ENCODE peak calls at places on chromosomes 5 and 9, in eight cellular contexts. One of them, this sample, is unnamed.

GRCh38 chr5:62597314-62597713 is 18.7 kb downstream of the LRRC70 start:
- DNase-seq in H9: no peak
- DNase-seq in tibial artery: no peak
- DNase-seq in aorta: no peak
- DNase-seq in breast epithelium: no peak
- DNase-seq in ascending aorta: no peak
- DNase-seq in CD8-positive, alpha-beta T cell: no peak
- DNase-seq in CD4-positive, CD25-positive, alpha-beta regulatory T cell: no peak
- DNase-seq in this sample: no peak

GRCh38 chr5:98694902-98695301 is 78.6 kb upstream of the RGMB start:
- DNase-seq in H9: no peak
- DNase-seq in tibial artery: no peak
- DNase-seq in aorta: no peak
- DNase-seq in breast epithelium: no peak
- DNase-seq in ascending aorta: no peak
- DNase-seq in CD8-positive, alpha-beta T cell: no peak
- DNase-seq in CD4-positive, CD25-positive, alpha-beta regulatory T cell: no peak
- DNase-seq in this sample: no peak

GRCh38 chr9:93134018-93134739 is at the start of gene NINJ1:
- DNase-seq in H9: peak
- DNase-seq in tibial artery: peak
- DNase-seq in aorta: peak
- DNase-seq in breast epithelium: no peak
- DNase-seq in ascending aorta: peak
- DNase-seq in CD8-positive, alpha-beta T cell: peak
- DNase-seq in CD4-positive, CD25-positive, alpha-beta regulatory T cell: peak
- DNase-seq in this sample: peak

GRCh38 chr9:13088734-13089427 is 190.6 kb downstream of the MPDZ start:
- DNase-seq in H9: peak
- DNase-seq in tibial artery: no peak
- DNase-seq in aorta: peak
- DNase-seq in breast epithelium: no peak
- DNase-seq in ascending aorta: no peak
- DNase-seq in CD8-positive, alpha-beta T cell: no peak
- DNase-seq in CD4-positive, CD25-positive, alpha-beta regulatory T cell: no peak
- DNase-seq in this sample: peak

GRCh38 chr9:69932901-69933300 is 110.7 kb upstream of the MAMDC2 start:
- DNase-seq in H9: peak
- DNase-seq in tibial artery: no peak
- DNase-seq in aorta: no peak
- DNase-seq in breast epithelium: no peak
- DNase-seq in ascending aorta: no peak
- DNase-seq in CD8-positive, alpha-beta T cell: no peak
- DNase-seq in CD4-positive, CD25-positive, alpha-beta regulatory T cell: no peak
- DNase-seq in this sample: no peak

GRCh38 chr5:33939863-33940262 is 3.7 kb downstream of the RXFP3 start:
- DNase-seq in H9: no peak
- DNase-seq in tibial artery: no peak
- DNase-seq in aorta: no peak
- DNase-seq in breast epithelium: no peak
- DNase-seq in ascending aorta: no peak
- DNase-seq in CD8-positive, alpha-beta T cell: no peak
- DNase-seq in CD4-positive, CD25-positive, alpha-beta regulatory T cell: no peak
- DNase-seq in this sample: no peak

GRCh38 chr5:169893010-169893409 is 87.3 kb downstream of the INSYN2B start:
- DNase-seq in H9: no peak
- DNase-seq in tibial artery: no peak
- DNase-seq in aorta: no peak
- DNase-seq in breast epithelium: no peak
- DNase-seq in ascending aorta: no peak
- DNase-seq in CD8-positive, alpha-beta T cell: no peak
- DNase-seq in CD4-positive, CD25-positive, alpha-beta regulatory T cell: no peak
- DNase-seq in this sample: no peak

GRCh38 chr5:72183231-72183630 is 76.0 kb downstream of the MAP1B start:
- DNase-seq in H9: no peak
- DNase-seq in tibial artery: no peak
- DNase-seq in aorta: no peak
- DNase-seq in breast epithelium: no peak
- DNase-seq in ascending aorta: no peak
- DNase-seq in CD8-positive, alpha-beta T cell: no peak
- DNase-seq in CD4-positive, CD25-positive, alpha-beta regulatory T cell: no peak
- DNase-seq in this sample: no peak

GRCh38 chr5:42720242-42720641 is 36.4 kb upstream of the CCDC152 start:
- DNase-seq in H9: no peak
- DNase-seq in tibial artery: no peak
- DNase-seq in aorta: no peak
- DNase-seq in breast epithelium: no peak
- DNase-seq in ascending aorta: no peak
- DNase-seq in CD8-positive, alpha-beta T cell: no peak
- DNase-seq in CD4-positive, CD25-positive, alpha-beta regulatory T cell: no peak
- DNase-seq in this sample: no peak

GRCh38 chr5:68290260-68290674 is 74.7 kb downstream of the PIK3R1 start:
- DNase-seq in H9: no peak
- DNase-seq in tibial artery: no peak
- DNase-seq in aorta: no peak
- DNase-seq in breast epithelium: no peak
- DNase-seq in ascending aorta: no peak
- DNase-seq in CD8-positive, alpha-beta T cell: no peak
- DNase-seq in CD4-positive, CD25-positive, alpha-beta regulatory T cell: no peak
- DNase-seq in this sample: no peak

GRCh38 chr5:68518286-68518685 is 302.7 kb downstream of the PIK3R1 start:
- DNase-seq in H9: no peak
- DNase-seq in tibial artery: no peak
- DNase-seq in aorta: no peak
- DNase-seq in breast epithelium: no peak
- DNase-seq in ascending aorta: no peak
- DNase-seq in CD8-positive, alpha-beta T cell: no peak
- DNase-seq in CD4-positive, CD25-positive, alpha-beta regulatory T cell: no peak
- DNase-seq in this sample: no peak

DNA sequence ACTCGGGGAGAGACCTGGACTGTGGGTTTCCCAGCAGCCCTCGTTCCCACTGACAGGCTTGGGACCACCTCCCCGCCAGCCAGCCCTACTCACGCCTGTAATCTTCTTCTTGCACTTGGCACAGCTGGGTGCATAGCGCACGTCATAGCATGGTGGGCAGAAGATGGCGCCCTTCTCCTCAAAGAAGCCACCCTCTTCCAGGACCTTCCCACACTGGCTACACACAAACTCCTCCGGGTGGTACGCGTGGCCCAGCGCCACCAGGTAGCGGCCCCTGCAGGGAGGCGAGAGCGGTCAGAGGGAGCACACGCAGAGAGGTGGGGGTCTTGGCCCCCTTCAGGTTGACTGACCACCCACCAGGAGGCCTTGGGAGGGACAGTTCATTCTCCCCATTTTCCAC is 9.4 kb downstream of the PDLIM7 start:
- DNase-seq in H9: no peak
- DNase-seq in tibial artery: no peak
- DNase-seq in aorta: no peak
- DNase-seq in breast epithelium: no peak
- DNase-seq in ascending aorta: no peak
- DNase-seq in CD8-positive, alpha-beta T cell: no peak
- DNase-seq in CD4-positive, CD25-positive, alpha-beta regulatory T cell: no peak
- DNase-seq in this sample: no peak
- H3K27ac ChIP-seq in H9: no peak
- H3K27ac ChIP-seq in tibial artery: peak
- H3K27ac ChIP-seq in aorta: no peak
- H3K27ac ChIP-seq in breast epithelium: no peak
- H3K27ac ChIP-seq in ascending aorta: peak
- H3K27ac ChIP-seq in CD8-positive, alpha-beta T cell: no peak
- H3K27ac ChIP-seq in CD4-positive, CD25-positive, alpha-beta regulatory T cell: no peak
- H3K27ac ChIP-seq in this sample: peak

DNA sequence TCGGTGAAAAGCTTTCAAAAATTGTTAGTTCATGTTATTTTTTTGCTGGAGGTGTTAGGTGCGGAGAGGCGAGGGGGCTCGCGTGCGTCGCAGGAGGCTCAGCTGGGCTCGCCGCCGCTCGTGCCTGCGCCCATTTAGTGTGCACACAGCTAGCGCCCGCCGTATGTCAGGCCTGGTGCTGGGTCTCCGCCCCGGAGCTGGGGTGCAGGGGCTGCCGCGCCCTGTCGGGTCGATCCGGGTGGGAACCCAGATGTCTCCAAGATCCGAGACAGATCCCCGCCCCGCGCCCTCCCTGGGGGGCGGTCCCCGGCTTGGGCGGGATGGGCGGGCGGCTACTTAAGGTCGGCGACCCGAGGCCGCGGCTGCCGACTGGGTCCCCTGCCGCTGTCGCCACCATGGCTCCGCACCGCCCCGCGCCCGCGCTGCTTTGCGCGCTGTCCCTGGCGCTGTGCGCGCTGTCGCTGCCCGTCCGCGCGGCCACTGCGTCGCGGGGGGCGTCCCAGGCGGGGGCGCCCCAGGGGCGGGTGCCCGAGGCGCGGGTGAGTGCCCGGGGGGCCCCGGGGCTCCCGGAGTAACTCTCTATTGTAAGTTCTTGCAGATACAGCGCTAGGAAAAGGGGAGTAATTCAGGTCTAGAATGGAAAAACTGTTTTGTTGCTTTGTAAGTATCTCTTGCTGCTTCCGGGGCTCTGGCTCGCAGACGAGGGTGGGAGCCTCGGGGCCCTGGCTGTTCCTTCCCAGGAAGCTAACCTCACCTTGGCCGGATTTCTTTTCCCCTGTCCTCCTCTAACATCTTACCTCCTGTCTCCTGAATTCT is 31.7 kb downstream of the GSN start:
- DNase-seq in H9: no peak
- DNase-seq in tibial artery: peak
- DNase-seq in aorta: peak
- DNase-seq in breast epithelium: peak
- DNase-seq in ascending aorta: peak
- DNase-seq in CD8-positive, alpha-beta T cell: no peak
- DNase-seq in CD4-positive, CD25-positive, alpha-beta regulatory T cell: no peak
- DNase-seq in this sample: peak
- H3K27ac ChIP-seq in H9: no peak
- H3K27ac ChIP-seq in tibial artery: peak
- H3K27ac ChIP-seq in aorta: peak
- H3K27ac ChIP-seq in breast epithelium: peak
- H3K27ac ChIP-seq in ascending aorta: peak
- H3K27ac ChIP-seq in CD8-positive, alpha-beta T cell: no peak
- H3K27ac ChIP-seq in CD4-positive, CD25-positive, alpha-beta regulatory T cell: no peak
- H3K27ac ChIP-seq in this sample: peak

GRCh38 chr5:11234501-11234911 is 473.5 kb upstream of the DAP start:
- DNase-seq in H9: no peak
- DNase-seq in tibial artery: no peak
- DNase-seq in aorta: no peak
- DNase-seq in breast epithelium: no peak
- DNase-seq in ascending aorta: no peak
- DNase-seq in CD8-positive, alpha-beta T cell: no peak
- DNase-seq in CD4-positive, CD25-positive, alpha-beta regulatory T cell: no peak
- DNase-seq in this sample: no peak
- H3K27ac ChIP-seq in H9: no peak
- H3K27ac ChIP-seq in tibial artery: no peak
- H3K27ac ChIP-seq in aorta: no peak
- H3K27ac ChIP-seq in breast epithelium: no peak
- H3K27ac ChIP-seq in ascending aorta: no peak
- H3K27ac ChIP-seq in CD8-positive, alpha-beta T cell: no peak
- H3K27ac ChIP-seq in CD4-positive, CD25-positive, alpha-beta regulatory T cell: no peak
- H3K27ac ChIP-seq in this sample: no peak

GRCh38 chr5:148817606-148818005 is 8.8 kb upstream of the ADRB2 start:
- DNase-seq in H9: no peak
- DNase-seq in tibial artery: no peak
- DNase-seq in aorta: no peak
- DNase-seq in breast epithelium: no peak
- DNase-seq in ascending aorta: no peak
- DNase-seq in CD8-positive, alpha-beta T cell: no peak
- DNase-seq in CD4-positive, CD25-positive, alpha-beta regulatory T cell: no peak
- DNase-seq in this sample: no peak
- H3K27ac ChIP-seq in H9: no peak
- H3K27ac ChIP-seq in tibial artery: no peak
- H3K27ac ChIP-seq in aorta: no peak
- H3K27ac ChIP-seq in breast epithelium: no peak
- H3K27ac ChIP-seq in ascending aorta: no peak
- H3K27ac ChIP-seq in CD8-positive, alpha-beta T cell: no peak
- H3K27ac ChIP-seq in CD4-positive, CD25-positive, alpha-beta regulatory T cell: no peak
- H3K27ac ChIP-seq in this sample: no peak

This sample was measured in RWPE1.